ENCODE peak calls at places on chromosomes 11 and 22, in eight cellular contexts. O is SJSA1, R is thoracic aorta, V is aorta, T is transverse colon, J is K562, N is AG04450, C is stomach. I is an unnamed sample.

GRCh38 chr11:11580831-11581492 is 40.8 kb downstream of the GALNT18 start:
- DNase-seq in O (peak), R (no peak), V (no peak), T (no peak), J (no peak), N (no peak), C (no peak), I (peak)

GRCh38 chr11:1100417-1101245 is 26.0 kb downstream of the MUC2 start:
- DNase-seq in O (no peak), R (no peak), V (peak), T (no peak), J (no peak), N (no peak), C (no peak), I (no peak)

GRCh38 chr22:29555065-29555644 is 1.6 kb upstream of the THOC5 start:
- DNase-seq in O (peak), R (no peak), V (no peak), T (peak), J (no peak), N (no peak), C (no peak), I (peak)

GRCh38 chr11:10211470-10211869 is 82.5 kb downstream of the SBF2 start:
- DNase-seq in O (no peak), R (no peak), V (no peak), T (no peak), J (no peak), N (no peak), C (no peak), I (no peak)

GRCh38 chr11:128687321-128687720 is 6.6 kb upstream of the FLI1 start:
- DNase-seq in O (no peak), R (no peak), V (peak), T (peak), J (no peak), N (no peak), C (no peak), I (peak)

GRCh38 chr11:99773646-99774045 is 752.9 kb downstream of the CNTN5 start:
- DNase-seq in O (no peak), R (no peak), V (no peak), T (no peak), J (no peak), N (no peak), C (no peak), I (no peak)

GRCh38 chr11:130208241-130209127 is 48.9 kb downstream of the ST14 start:
- DNase-seq in O (no peak), R (no peak), V (no peak), T (peak), J (no peak), N (no peak), C (peak), I (no peak)

GRCh38 chr11:103091441-103091809 is 535 bp downstream of the DCUN1D5 start:
- DNase-seq in O (peak), R (no peak), V (peak), T (peak), J (peak), N (no peak), C (peak), I (peak)

GRCh38 chr22:48500481-48501230 is 1327.0 kb downstream of the BRD1 start:
- DNase-seq in O (no peak), R (no peak), V (no peak), T (no peak), J (no peak), N (no peak), C (no peak), I (peak)

GRCh38 chr22:27405672-27406388 is 395.7 kb downstream of the MN1 start:
- DNase-seq in O (peak), R (no peak), V (peak), T (peak), J (peak), N (no peak), C (peak), I (peak)

GRCh38 chr11:31805629-31806185 is 5.4 kb downstream of the PAX6 start:
- DNase-seq in O (no peak), R (no peak), V (no peak), T (no peak), J (no peak), N (no peak), C (no peak), I (no peak)

GRCh38 chr11:128551641-128552335 is 35.6 kb downstream of the ETS1 start:
- DNase-seq in O (no peak), R (no peak), V (no peak), T (no peak), J (no peak), N (no peak), C (no peak), I (no peak)

DNA sequence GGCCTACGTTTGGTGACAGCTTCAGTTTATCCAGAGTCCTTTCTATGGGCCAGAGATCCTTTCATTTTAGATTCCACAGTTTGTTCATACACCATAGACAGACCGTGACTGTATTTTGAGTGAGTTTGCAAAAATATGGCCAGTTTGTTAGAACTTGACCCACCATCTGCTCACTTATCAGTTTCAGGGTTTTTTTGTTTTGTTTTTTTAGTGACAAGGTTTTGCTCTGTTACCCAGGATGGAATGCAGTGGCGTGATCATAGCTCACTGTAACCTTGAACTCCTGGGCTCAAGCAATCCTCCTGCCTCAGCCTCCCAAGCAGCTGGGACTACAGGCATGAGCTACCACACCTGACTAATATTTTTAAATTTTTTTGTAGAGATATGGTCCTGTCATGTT is 9.1 kb upstream of the CKAP5 start:
- DNase-seq in O (no peak), R (no peak), V (no peak), T (no peak), J (no peak), N (no peak), C (no peak), I (no peak)
- H3K27ac ChIP-seq in O (no peak), R (no peak), V (no peak), T (no peak), J (no peak), N (no peak), C (no peak), I (no peak)

GRCh38 chr11:112826788-112827187 is 134.4 kb upstream of the NCAM1 start:
- DNase-seq in O (no peak), R (no peak), V (no peak), T (no peak), J (no peak), N (no peak), C (no peak), I (no peak)
- H3K27ac ChIP-seq in O (no peak), R (no peak), V (no peak), T (no peak), J (no peak), N (no peak), C (no peak), I (no peak)

GRCh38 chr11:96167233-96167632 is 175.8 kb downstream of the MAML2 start:
- DNase-seq in O (no peak), R (no peak), V (no peak), T (no peak), J (no peak), N (no peak), C (no peak), I (no peak)

GRCh38 chr11:96162816-96163499 is 180.0 kb downstream of the MAML2 start:
- DNase-seq in O (no peak), R (no peak), V (no peak), T (no peak), J (no peak), N (peak), C (no peak), I (peak)

GRCh38 chr11:96169250-96169649 is 173.7 kb downstream of the MAML2 start:
- DNase-seq in O (no peak), R (no peak), V (no peak), T (no peak), J (no peak), N (no peak), C (no peak), I (no peak)

GRCh38 chr11:96168623-96169022 is 174.4 kb downstream of the MAML2 start:
- DNase-seq in O (no peak), R (no peak), V (no peak), T (no peak), J (no peak), N (peak), C (no peak), I (peak)

DNA sequence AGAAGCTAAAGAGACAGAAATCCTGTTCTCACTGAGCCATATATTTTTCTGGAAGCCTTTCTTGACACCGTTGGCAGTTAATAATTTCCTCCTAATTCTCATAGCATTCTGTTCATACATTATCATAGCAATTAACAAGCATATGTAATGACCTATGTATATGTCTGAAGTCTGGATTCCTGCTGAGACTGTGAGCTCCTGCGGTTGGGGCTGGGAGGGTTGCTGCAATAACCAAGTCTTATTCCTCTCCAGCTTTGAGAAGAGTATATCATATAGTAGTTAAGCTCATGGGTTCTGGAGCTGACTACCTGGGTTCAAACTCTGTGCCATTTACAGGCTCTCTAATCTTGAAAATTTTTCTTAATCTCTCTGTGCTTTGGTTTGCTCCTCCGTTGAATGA is 175.2 kb downstream of the MAML2 start:
- DNase-seq in O (no peak), R (no peak), V (no peak), T (no peak), J (no peak), N (no peak), C (no peak), I (no peak)
- H3K27ac ChIP-seq in O (no peak), R (peak), V (no peak), T (no peak), J (no peak), N (no peak), C (no peak), I (no peak)

GRCh38 chr11:69301491-69302401 is 7.8 kb downstream of the MYEOV start:
- DNase-seq in O (peak), R (no peak), V (peak), T (peak), J (peak), N (peak), C (peak), I (peak)
- H3K27ac ChIP-seq in O (peak), R (peak), V (no peak), T (no peak), J (peak), N (peak), C (no peak), I (no peak)

GRCh38 chr11:65118097-65118837 is 766 bp upstream of the ZNHIT2 start:
- DNase-seq in O (no peak), R (no peak), V (no peak), T (no peak), J (no peak), N (no peak), C (no peak), I (no peak)
- H3K27ac ChIP-seq in O (no peak), R (no peak), V (no peak), T (peak), J (peak), N (peak), C (peak), I (no peak)

DNA sequence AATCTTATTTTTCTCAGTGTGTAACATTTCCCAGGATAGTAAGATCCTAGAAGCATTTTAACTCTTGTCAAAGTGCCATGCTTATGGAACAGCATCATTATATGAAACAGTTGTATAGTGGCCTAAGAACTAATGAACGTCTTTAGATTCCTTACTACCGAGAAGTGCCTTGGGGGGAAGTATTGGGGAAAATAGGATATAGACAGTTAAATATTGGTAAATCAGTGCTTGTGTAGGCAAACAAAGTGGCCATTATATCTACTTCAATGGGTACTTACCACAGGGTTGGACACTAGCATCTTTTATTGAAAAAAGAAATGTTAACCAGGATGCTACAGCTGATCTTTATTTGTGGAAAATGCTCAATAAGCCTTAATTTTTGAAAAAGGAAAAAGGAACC is 11.3 kb downstream of the FAR1 start:
- DNase-seq in O (no peak), R (no peak), V (no peak), T (no peak), J (no peak), N (no peak), C (no peak), I (no peak)
- H3K27ac ChIP-seq in O (no peak), R (no peak), V (no peak), T (no peak), J (no peak), N (no peak), C (no peak), I (no peak)

GRCh38 chr11:13118691-13119090 is 109.6 kb downstream of the RASSF10 start:
- DNase-seq in O (no peak), R (no peak), V (no peak), T (no peak), J (no peak), N (no peak), C (no peak), I (no peak)
- H3K27ac ChIP-seq in O (peak), R (no peak), V (no peak), T (no peak), J (no peak), N (peak), C (no peak), I (no peak)

GRCh38 chr11:66747480-66747879 is 18.5 kb upstream of the SPTBN2 start:
- DNase-seq in O (peak), R (no peak), V (no peak), T (no peak), J (no peak), N (no peak), C (no peak), I (no peak)
- H3K27ac ChIP-seq in O (no peak), R (no peak), V (peak), T (no peak), J (no peak), N (no peak), C (no peak), I (no peak)

GRCh38 chr11:13040969-13041561 is 31.9 kb downstream of the RASSF10 start:
- DNase-seq in O (no peak), R (no peak), V (no peak), T (no peak), J (no peak), N (no peak), C (no peak), I (no peak)
- H3K27ac ChIP-seq in O (no peak), R (no peak), V (no peak), T (peak), J (no peak), N (no peak), C (peak), I (no peak)

GRCh38 chr11:126969865-126970479 is 30.6 kb downstream of the KIRREL3 start:
- DNase-seq in O (no peak), R (no peak), V (no peak), T (no peak), J (peak), N (no peak), C (no peak), I (no peak)
- H3K27ac ChIP-seq in O (no peak), R (no peak), V (no peak), T (no peak), J (no peak), N (peak), C (no peak), I (no peak)

I was measured in right cardiac atrium.